ENCODE peak calls at places on chromosomes 2 and 18, in ten cellular contexts. O is heart left ventricle, P is HCT116, K is IMR-90, A is H1, C is prostate gland, U is body of pancreas, E is K562, T is endothelial cell of umbilical vein, G is spleen. I is an unnamed sample.

GRCh38 chr2:84970956-84971798 is at the start of gene KCMF1:
- DNase-seq in O (peak), P (no peak), K (peak), A (no peak), C (peak), U (peak), E (peak), T (peak), G (peak), I (peak)

GRCh38 chr18:394997-395383 is 105.5 kb downstream of the COLEC12 start:
- DNase-seq in O (no peak), P (no peak), K (peak), A (no peak), C (no peak), U (peak), E (no peak), T (peak), G (no peak), I (no peak)

GRCh38 chr18:3441290-3441689 is 8.7 kb upstream of the TGIF1 start:
- DNase-seq in O (no peak), P (no peak), K (no peak), A (no peak), C (no peak), U (peak), E (peak), T (peak), G (no peak), I (no peak)

GRCh38 chr2:85266424-85267041 is 61.3 kb downstream of the TGOLN2 start:
- DNase-seq in O (peak), P (peak), K (peak), A (no peak), C (peak), U (peak), E (peak), T (peak), G (peak), I (peak)

GRCh38 chr2:239432174-239432573 is 31.4 kb upstream of the HDAC4 start:
- DNase-seq in O (no peak), P (no peak), K (no peak), A (no peak), C (no peak), U (no peak), E (no peak), T (no peak), G (no peak), I (no peak)

GRCh38 chr2:187617120-187617519 is 62.9 kb upstream of the TFPI start:
- DNase-seq in O (no peak), P (no peak), K (no peak), A (no peak), C (no peak), U (no peak), E (no peak), T (no peak), G (no peak), I (no peak)

GRCh38 chr2:142165790-142166189 is 35.0 kb upstream of the LRP1B start:
- DNase-seq in O (no peak), P (peak), K (peak), A (no peak), C (no peak), U (no peak), E (no peak), T (peak), G (no peak), I (no peak)

GRCh38 chr18:49813071-49813320 is 337 bp downstream of the ACAA2 start:
- DNase-seq in O (peak), P (no peak), K (peak), A (no peak), C (no peak), U (peak), E (peak), T (peak), G (peak), I (no peak)

GRCh38 chr2:241499146-241499965 is 9.0 kb downstream of the STK25 start:
- DNase-seq in O (no peak), P (no peak), K (no peak), A (no peak), C (no peak), U (no peak), E (no peak), T (no peak), G (peak), I (no peak)

GRCh38 chr18:45352874-45353273 is 262.4 kb upstream of the SLC14A2 start:
- DNase-seq in O (no peak), P (no peak), K (no peak), A (no peak), C (no peak), U (no peak), E (no peak), T (no peak), G (no peak), I (no peak)

GRCh38 chr2:14340703-14341102 is 291.8 kb upstream of the LRATD1 start:
- DNase-seq in O (no peak), P (no peak), K (no peak), A (no peak), C (no peak), U (no peak), E (no peak), T (no peak), G (no peak), I (no peak)

GRCh38 chr2:26911911-26912861 is 58.3 kb upstream of the MAPRE3 start:
- DNase-seq in O (no peak), P (no peak), K (no peak), A (no peak), C (no peak), U (no peak), E (no peak), T (no peak), G (no peak), I (no peak)

GRCh38 chr18:10057808-10058791 is 144.3 kb downstream of the VAPA start:
- DNase-seq in O (no peak), P (no peak), K (peak), A (no peak), C (no peak), U (peak), E (no peak), T (peak), G (no peak), I (no peak)

GRCh38 chr2:234203135-234203984 is 152.9 kb downstream of the SPP2 start:
- DNase-seq in O (no peak), P (peak), K (peak), A (no peak), C (peak), U (no peak), E (no peak), T (peak), G (no peak), I (peak)

GRCh38 chr2:46390901-46391395 is 88.4 kb upstream of the TMEM247 start:
- DNase-seq in O (no peak), P (no peak), K (no peak), A (no peak), C (no peak), U (no peak), E (no peak), T (no peak), G (no peak), I (no peak)

GRCh38 chr2:132915812-132916211 is 245.8 kb upstream of the LYPD1 start:
- DNase-seq in O (no peak), P (no peak), K (no peak), A (no peak), C (no peak), U (no peak), E (no peak), T (no peak), G (no peak), I (no peak)

GRCh38 chr2:237687666-237688065 is 60.3 kb downstream of the LRRFIP1 start:
- DNase-seq in O (peak), P (no peak), K (peak), A (no peak), C (no peak), U (peak), E (peak), T (no peak), G (peak), I (peak)

GRCh38 chr2:110725370-110725769 is 7.0 kb upstream of the ACOXL start:
- DNase-seq in O (no peak), P (no peak), K (no peak), A (no peak), C (no peak), U (no peak), E (no peak), T (no peak), G (no peak), I (no peak)

GRCh38 chr2:73821227-73821626 is 7.5 kb upstream of the STAMBP start:
- DNase-seq in O (no peak), P (no peak), K (no peak), A (no peak), C (no peak), U (no peak), E (no peak), T (no peak), G (no peak), I (no peak)

GRCh38 chr2:163264376-163264775 is 425.8 kb upstream of the KCNH7 start:
- DNase-seq in O (no peak), P (no peak), K (peak), A (no peak), C (no peak), U (no peak), E (no peak), T (no peak), G (no peak), I (no peak)

GRCh38 chr2:25165992-25166618 is 2.3 kb downstream of the POMC start:
- DNase-seq in O (no peak), P (peak), K (no peak), A (no peak), C (no peak), U (peak), E (peak), T (no peak), G (peak), I (no peak)

GRCh38 chr2:854460-854859 is 96.2 kb upstream of the SNTG2 start:
- DNase-seq in O (no peak), P (peak), K (no peak), A (no peak), C (peak), U (peak), E (peak), T (no peak), G (no peak), I (peak)

GRCh38 chr2:207674826-207675225 is 36.6 kb upstream of the CCNYL1 start:
- DNase-seq in O (no peak), P (no peak), K (no peak), A (no peak), C (no peak), U (no peak), E (no peak), T (no peak), G (no peak), I (no peak)

GRCh38 chr2:230861564-230862255 is 3.0 kb upstream of the ITM2C start:
- DNase-seq in O (no peak), P (no peak), K (no peak), A (no peak), C (no peak), U (no peak), E (no peak), T (no peak), G (no peak), I (no peak)

GRCh38 chr18:48859311-48860275 is 91.2 kb downstream of the SMAD7 start:
- DNase-seq in O (no peak), P (no peak), K (no peak), A (no peak), C (no peak), U (no peak), E (no peak), T (no peak), G (peak), I (no peak)

GRCh38 chr2:55618025-55618648 is 715 bp upstream of the PPP4R3B start:
- DNase-seq in O (no peak), P (no peak), K (peak), A (no peak), C (no peak), U (no peak), E (peak), T (no peak), G (no peak), I (no peak)

GRCh38 chr2:227191367-227191766 is 26.9 kb downstream of the COL4A3 start:
- DNase-seq in O (no peak), P (peak), K (peak), A (peak), C (no peak), U (no peak), E (peak), T (no peak), G (no peak), I (no peak)

GRCh38 chr2:113041871-113042270 is 10.8 kb downstream of the IL36B start:
- DNase-seq in O (no peak), P (peak), K (no peak), A (no peak), C (no peak), U (no peak), E (peak), T (no peak), G (no peak), I (no peak)

GRCh38 chr2:230323385-230324106 is 3.4 kb upstream of the SP140L start:
- DNase-seq in O (no peak), P (peak), K (no peak), A (no peak), C (no peak), U (no peak), E (peak), T (no peak), G (peak), I (no peak)

GRCh38 chr18:36602620-36603019 is 226.2 kb downstream of the TPGS2 start:
- DNase-seq in O (no peak), P (no peak), K (no peak), A (no peak), C (no peak), U (no peak), E (no peak), T (no peak), G (no peak), I (no peak)

GRCh38 chr2:204108301-204108700 is 171.7 kb downstream of the ICOS start:
- DNase-seq in O (no peak), P (peak), K (no peak), A (no peak), C (no peak), U (no peak), E (peak), T (peak), G (no peak), I (peak)

GRCh38 chr18:2988041-2988794 is 24.7 kb downstream of the LPIN2 start:
- DNase-seq in O (no peak), P (no peak), K (peak), A (no peak), C (no peak), U (no peak), E (no peak), T (no peak), G (no peak), I (no peak)

GRCh38 chr18:9441061-9441460 is 34.3 kb upstream of the RALBP1 start:
- DNase-seq in O (no peak), P (no peak), K (no peak), A (no peak), C (no peak), U (no peak), E (no peak), T (no peak), G (no peak), I (no peak)

GRCh38 chr2:165401285-165401852 is 68.1 kb upstream of the CSRNP3 start:
- DNase-seq in O (no peak), P (peak), K (peak), A (no peak), C (peak), U (peak), E (peak), T (peak), G (no peak), I (no peak)

GRCh38 chr2:144330951-144331651 is 188.8 kb downstream of the ZEB2 start:
- DNase-seq in O (no peak), P (no peak), K (peak), A (no peak), C (no peak), U (no peak), E (peak), T (peak), G (no peak), I (no peak)

GRCh38 chr18:79508565-79509535 is 113.1 kb downstream of the NFATC1 start:
- DNase-seq in O (peak), P (no peak), K (no peak), A (no peak), C (no peak), U (peak), E (no peak), T (no peak), G (peak), I (no peak)

GRCh38 chr2:208311954-208312353 is 45.9 kb downstream of the PIKFYVE start:
- DNase-seq in O (no peak), P (no peak), K (peak), A (no peak), C (no peak), U (no peak), E (no peak), T (no peak), G (no peak), I (no peak)

GRCh38 chr2:137799599-137799998 is 164.7 kb upstream of the HNMT start:
- DNase-seq in O (no peak), P (no peak), K (no peak), A (no peak), C (no peak), U (no peak), E (no peak), T (no peak), G (no peak), I (no peak)
- TF ChIP-seq POLR2A in O (no peak), P (no peak), K (no peak), A (no peak), C (no peak), U (no peak), E (no peak), T (no peak), G (no peak), I (no peak)

GRCh38 chr2:98730851-98731708 is at the start of gene MGAT4A:
- DNase-seq in O (peak), P (no peak), K (no peak), A (peak), C (peak), U (peak), E (peak), T (peak), G (peak), I (peak)
- TF ChIP-seq POLR2A in O (no peak), P (no peak), K (no peak), A (no peak), C (peak), U (peak), E (no peak), T (peak), G (no peak), I (peak)

GRCh38 chr2:10548626-10549025 is 100.5 kb upstream of the ODC1 start:
- DNase-seq in O (no peak), P (no peak), K (peak), A (no peak), C (no peak), U (no peak), E (no peak), T (peak), G (no peak), I (no peak)
- TF ChIP-seq POLR2A in O (no peak), P (no peak), K (no peak), A (no peak), C (no peak), U (no peak), E (no peak), T (no peak), G (no peak), I (no peak)

GRCh38 chr18:63994783-63995399 is 25.0 kb downstream of the SERPINB8 start:
- DNase-seq in O (no peak), P (peak), K (peak), A (peak), C (no peak), U (peak), E (peak), T (peak), G (no peak), I (peak)
- TF ChIP-seq POLR2A in O (no peak), P (no peak), K (no peak), A (no peak), C (no peak), U (no peak), E (no peak), T (no peak), G (no peak), I (no peak)

DNA sequence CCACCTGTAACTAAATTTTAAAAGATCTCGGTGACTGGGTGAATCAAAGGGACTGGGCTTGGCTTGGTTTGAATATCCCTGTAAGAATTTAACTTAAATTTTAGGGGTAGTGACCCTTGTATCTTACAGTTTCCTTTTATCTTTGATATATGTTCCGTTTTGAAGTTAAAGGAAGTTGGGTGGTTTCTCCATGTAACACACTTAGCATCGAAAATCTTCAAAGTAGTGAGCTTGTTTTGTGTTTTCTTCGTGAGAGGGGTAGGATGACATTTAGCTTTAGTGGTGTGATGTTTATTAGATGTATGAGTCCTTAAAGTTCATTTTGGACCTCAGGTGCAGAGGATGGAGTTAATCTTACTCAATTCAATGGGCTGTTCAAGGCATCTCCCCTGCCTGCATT is 1.6 kb downstream of the WDR7 start:
- DNase-seq in O (no peak), P (no peak), K (no peak), A (no peak), C (no peak), U (no peak), E (no peak), T (no peak), G (no peak), I (no peak)
- TF ChIP-seq POLR2A in O (no peak), P (no peak), K (no peak), A (no peak), C (no peak), U (no peak), E (no peak), T (no peak), G (no peak), I (no peak)

DNA sequence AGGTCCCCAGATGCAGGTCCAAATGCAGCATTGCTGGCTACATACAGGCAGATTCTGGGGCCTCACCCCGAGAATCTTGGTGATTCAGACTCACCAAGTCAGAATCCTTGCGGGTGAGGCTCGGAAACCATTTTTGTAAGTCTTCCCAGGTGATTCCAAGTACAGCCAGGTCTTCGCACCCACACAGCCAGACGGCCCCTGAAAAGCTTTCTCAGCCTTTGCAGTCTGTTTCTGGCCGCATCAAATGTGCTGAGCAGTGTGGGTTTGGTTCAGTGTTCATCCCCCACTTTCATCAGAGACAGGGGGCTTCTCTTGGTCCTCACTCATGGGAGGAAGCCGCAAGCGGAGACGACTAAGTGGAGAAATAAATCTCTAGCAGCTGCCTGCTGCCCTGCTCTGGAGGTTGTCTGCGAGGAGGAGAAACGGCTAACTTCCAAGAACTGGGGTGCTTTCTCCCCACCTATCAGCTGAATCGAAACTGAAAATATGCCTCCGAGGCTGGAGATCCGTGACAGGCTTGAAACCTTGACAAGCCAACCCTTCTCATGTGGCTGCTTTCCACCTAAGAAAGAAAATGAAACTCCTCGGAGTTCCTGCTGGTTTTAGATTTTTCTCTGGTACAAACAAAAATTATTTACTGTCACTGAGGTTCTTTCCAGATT is 8.9 kb upstream of the TMEM185B start:
- DNase-seq in O (no peak), P (no peak), K (peak), A (no peak), C (peak), U (no peak), E (peak), T (no peak), G (peak), I (no peak)
- TF ChIP-seq POLR2A in O (no peak), P (no peak), K (no peak), A (no peak), C (no peak), U (no peak), E (no peak), T (no peak), G (no peak), I (no peak)

GRCh38 chr2:68018727-68019126 is 44.1 kb downstream of the C1D start:
- DNase-seq in O (no peak), P (no peak), K (peak), A (no peak), C (no peak), U (no peak), E (no peak), T (peak), G (no peak), I (no peak)
- TF ChIP-seq POLR2A in O (no peak), P (no peak), K (no peak), A (no peak), C (no peak), U (no peak), E (no peak), T (no peak), G (no peak), I (no peak)

GRCh38 chr2:37637122-37637875 is 34.1 kb downstream of the CDC42EP3 start:
- DNase-seq in O (no peak), P (no peak), K (no peak), A (no peak), C (no peak), U (no peak), E (no peak), T (no peak), G (no peak), I (no peak)

GRCh38 chr2:37641582-37642111 is 29.8 kb downstream of the CDC42EP3 start:
- DNase-seq in O (no peak), P (no peak), K (peak), A (no peak), C (no peak), U (no peak), E (no peak), T (no peak), G (no peak), I (no peak)

GRCh38 chr2:37638973-37639372 is 32.5 kb downstream of the CDC42EP3 start:
- DNase-seq in O (no peak), P (no peak), K (no peak), A (no peak), C (no peak), U (no peak), E (no peak), T (no peak), G (no peak), I (no peak)

GRCh38 chr2:37637985-37638384 is 33.5 kb downstream of the CDC42EP3 start:
- DNase-seq in O (no peak), P (no peak), K (peak), A (no peak), C (no peak), U (no peak), E (no peak), T (no peak), G (no peak), I (no peak)

GRCh38 chr2:37639631-37640030 is 31.8 kb downstream of the CDC42EP3 start:
- DNase-seq in O (no peak), P (no peak), K (no peak), A (no peak), C (no peak), U (no peak), E (no peak), T (no peak), G (no peak), I (no peak)
- TF ChIP-seq POLR2A in O (no peak), P (no peak), K (no peak), A (no peak), C (no peak), U (no peak), E (no peak), T (no peak), G (no peak), I (no peak)

GRCh38 chr18:50982086-50982801 is 14.4 kb downstream of the ELAC1 start:
- DNase-seq in O (no peak), P (no peak), K (no peak), A (no peak), C (peak), U (no peak), E (no peak), T (no peak), G (no peak), I (no peak)
- TF ChIP-seq POLR2A in O (no peak), P (no peak), K (no peak), A (no peak), C (no peak), U (no peak), E (no peak), T (no peak), G (no peak), I (no peak)